ENCODE peak calls at places on chromosomes 5 and 9, in eight cellular contexts. One of them, this sample, is unnamed.
A peak's percentile ranks its signal among the peaks of the same experiment; 100 is the strongest.

GRCh38 chr5:431001-431710 is 11.8 kb upstream of the EXOC3 start:
- DNase-seq in tibial artery: no peak
- DNase-seq in AG09309: no peak
- DNase-seq in OCI-LY7: peak; percentile 50
- DNase-seq in AG04450: no peak
- DNase-seq in lower leg skin: no peak
- DNase-seq in fibroblast of mammary gland: peak; percentile 45
- DNase-seq in transverse colon: peak; percentile 69
- DNase-seq in this sample: no peak

GRCh38 chr5:173318881-173319609 is 9.2 kb downstream of the STC2 start:
- DNase-seq in fibroblast of mammary gland: no peak
- DNase-seq in AG09309: no peak
- DNase-seq in AG04450: no peak
- DNase-seq in transverse colon: no peak
- DNase-seq in lower leg skin: no peak
- DNase-seq in tibial artery: no peak
- DNase-seq in OCI-LY7: no peak
- DNase-seq in this sample: no peak

GRCh38 chr5:62083661-62084060 is 222.3 kb upstream of the KIF2A start:
- DNase-seq in transverse colon: no peak
- DNase-seq in AG04450: no peak
- DNase-seq in OCI-LY7: no peak
- DNase-seq in lower leg skin: no peak
- DNase-seq in AG09309: no peak
- DNase-seq in fibroblast of mammary gland: no peak
- DNase-seq in tibial artery: no peak
- DNase-seq in this sample: no peak

GRCh38 chr9:15158019-15158418 is 149.0 kb downstream of the TTC39B start:
- DNase-seq in OCI-LY7: no peak
- DNase-seq in fibroblast of mammary gland: no peak
- DNase-seq in lower leg skin: no peak
- DNase-seq in AG04450: no peak
- DNase-seq in transverse colon: no peak
- DNase-seq in tibial artery: no peak
- DNase-seq in AG09309: no peak
- DNase-seq in this sample: no peak

GRCh38 chr5:135356522-135357318 is 42.3 kb downstream of the MACROH2A1 start:
- DNase-seq in AG04450: no peak
- DNase-seq in lower leg skin: peak; percentile 58
- DNase-seq in transverse colon: peak; percentile 85
- DNase-seq in tibial artery: peak; percentile 80
- DNase-seq in fibroblast of mammary gland: peak; percentile 80
- DNase-seq in AG09309: no peak
- DNase-seq in OCI-LY7: no peak
- DNase-seq in this sample: peak; percentile 43

GRCh38 chr9:96246267-96246671 is 55.7 kb downstream of the HSD17B3 start:
- DNase-seq in OCI-LY7: no peak
- DNase-seq in lower leg skin: no peak
- DNase-seq in tibial artery: no peak
- DNase-seq in AG09309: no peak
- DNase-seq in fibroblast of mammary gland: no peak
- DNase-seq in transverse colon: no peak
- DNase-seq in AG04450: no peak
- DNase-seq in this sample: peak; percentile 77

GRCh38 chr9:134230942-134231325 is 66.6 kb upstream of the RNU6ATAC start:
- DNase-seq in transverse colon: no peak
- DNase-seq in fibroblast of mammary gland: no peak
- DNase-seq in AG04450: no peak
- DNase-seq in OCI-LY7: no peak
- DNase-seq in AG09309: no peak
- DNase-seq in tibial artery: no peak
- DNase-seq in lower leg skin: no peak
- DNase-seq in this sample: no peak

GRCh38 chr5:67202830-67203229 is 6.2 kb upstream of the CD180 start:
- DNase-seq in AG04450: no peak
- DNase-seq in lower leg skin: no peak
- DNase-seq in OCI-LY7: no peak
- DNase-seq in tibial artery: no peak
- DNase-seq in transverse colon: no peak
- DNase-seq in fibroblast of mammary gland: no peak
- DNase-seq in AG09309: no peak
- DNase-seq in this sample: no peak

GRCh38 chr9:31736581-31737179 is 647.8 kb upstream of the ACO1 start:
- DNase-seq in AG04450: no peak
- DNase-seq in AG09309: no peak
- DNase-seq in transverse colon: no peak
- DNase-seq in fibroblast of mammary gland: no peak
- DNase-seq in tibial artery: no peak
- DNase-seq in OCI-LY7: no peak
- DNase-seq in lower leg skin: no peak
- DNase-seq in this sample: no peak

GRCh38 chr5:36079200-36079761 is 12.6 kb upstream of the UGT3A2 start:
- DNase-seq in transverse colon: no peak
- DNase-seq in tibial artery: no peak
- DNase-seq in fibroblast of mammary gland: peak; percentile 51
- DNase-seq in OCI-LY7: peak; percentile 63
- DNase-seq in AG09309: no peak
- DNase-seq in lower leg skin: no peak
- DNase-seq in AG04450: peak; percentile 10
- DNase-seq in this sample: peak; percentile 42

GRCh38 chr5:3277590-3278196 is 317.9 kb upstream of the IRX1 start:
- DNase-seq in tibial artery: no peak
- DNase-seq in transverse colon: no peak
- DNase-seq in OCI-LY7: no peak
- DNase-seq in AG04450: no peak
- DNase-seq in AG09309: no peak
- DNase-seq in fibroblast of mammary gland: no peak
- DNase-seq in lower leg skin: no peak
- DNase-seq in this sample: no peak

GRCh38 chr5:56088431-56088949 is 93.7 kb upstream of the IL6ST start:
- DNase-seq in OCI-LY7: no peak
- DNase-seq in AG09309: no peak
- DNase-seq in tibial artery: no peak
- DNase-seq in fibroblast of mammary gland: peak; percentile 59
- DNase-seq in AG04450: no peak
- DNase-seq in transverse colon: no peak
- DNase-seq in lower leg skin: no peak
- DNase-seq in this sample: no peak

GRCh38 chr9:15541862-15542261 is 11.0 kb upstream of the CCDC171 start:
- DNase-seq in AG09309: no peak
- DNase-seq in fibroblast of mammary gland: no peak
- DNase-seq in transverse colon: no peak
- DNase-seq in OCI-LY7: no peak
- DNase-seq in AG04450: no peak
- DNase-seq in lower leg skin: no peak
- DNase-seq in tibial artery: no peak
- DNase-seq in this sample: no peak

GRCh38 chr5:128736567-128736966 is 198.5 kb upstream of the FBN2 start:
- DNase-seq in fibroblast of mammary gland: no peak
- DNase-seq in tibial artery: no peak
- DNase-seq in lower leg skin: no peak
- DNase-seq in AG09309: no peak
- DNase-seq in transverse colon: peak; percentile 10
- DNase-seq in OCI-LY7: no peak
- DNase-seq in AG04450: no peak
- DNase-seq in this sample: no peak

GRCh38 chr5:40437452-40437861 is 242.3 kb upstream of the PTGER4 start:
- DNase-seq in OCI-LY7: no peak
- DNase-seq in tibial artery: no peak
- DNase-seq in AG04450: no peak
- DNase-seq in lower leg skin: no peak
- DNase-seq in AG09309: peak; percentile 50
- DNase-seq in transverse colon: peak; percentile 29
- DNase-seq in fibroblast of mammary gland: peak; percentile 91
- DNase-seq in this sample: no peak

GRCh38 chr5:84885479-84886258 is 501.0 kb upstream of the EDIL3 start:
- DNase-seq in tibial artery: no peak
- DNase-seq in lower leg skin: no peak
- DNase-seq in AG09309: no peak
- DNase-seq in transverse colon: no peak
- DNase-seq in fibroblast of mammary gland: peak; percentile 51
- DNase-seq in OCI-LY7: no peak
- DNase-seq in AG04450: peak; percentile 51
- DNase-seq in this sample: no peak

GRCh38 chr5:61162832-61163567 is 732 bp upstream of the SMIM15 start:
- DNase-seq in transverse colon: peak; percentile 23
- DNase-seq in AG04450: no peak
- DNase-seq in lower leg skin: no peak
- DNase-seq in fibroblast of mammary gland: peak; percentile 33
- DNase-seq in tibial artery: no peak
- DNase-seq in AG09309: no peak
- DNase-seq in OCI-LY7: no peak
- DNase-seq in this sample: peak; percentile 30

GRCh38 chr5:1763960-1764605 is 35.6 kb downstream of the MRPL36 start:
- DNase-seq in fibroblast of mammary gland: no peak
- DNase-seq in OCI-LY7: no peak
- DNase-seq in lower leg skin: no peak
- DNase-seq in transverse colon: no peak
- DNase-seq in tibial artery: peak; percentile 14
- DNase-seq in AG04450: no peak
- DNase-seq in AG09309: no peak
- DNase-seq in this sample: peak; percentile 4

GRCh38 chr5:6236170-6236793 is 142.1 kb downstream of the MED10 start:
- DNase-seq in lower leg skin: no peak
- DNase-seq in tibial artery: no peak
- DNase-seq in AG09309: no peak
- DNase-seq in AG04450: no peak
- DNase-seq in OCI-LY7: no peak
- DNase-seq in transverse colon: no peak
- DNase-seq in fibroblast of mammary gland: no peak
- DNase-seq in this sample: no peak

GRCh38 chr9:14750871-14751270 is 28.3 kb upstream of the CER1 start:
- DNase-seq in fibroblast of mammary gland: peak; percentile 14
- DNase-seq in AG09309: no peak
- DNase-seq in OCI-LY7: no peak
- DNase-seq in tibial artery: no peak
- DNase-seq in lower leg skin: no peak
- DNase-seq in AG04450: no peak
- DNase-seq in transverse colon: no peak
- DNase-seq in this sample: no peak

GRCh38 chr9:75974006-75974766 is 83.7 kb downstream of the PCSK5 start:
- DNase-seq in AG04450: no peak
- DNase-seq in OCI-LY7: no peak
- DNase-seq in fibroblast of mammary gland: no peak
- DNase-seq in transverse colon: no peak
- DNase-seq in AG09309: peak; percentile 16
- DNase-seq in lower leg skin: no peak
- DNase-seq in tibial artery: no peak
- DNase-seq in this sample: no peak

GRCh38 chr5:160158087-160158486 is 38.8 kb upstream of the PWWP2A start:
- DNase-seq in OCI-LY7: peak; percentile 28
- DNase-seq in fibroblast of mammary gland: no peak
- DNase-seq in AG09309: no peak
- DNase-seq in tibial artery: no peak
- DNase-seq in AG04450: no peak
- DNase-seq in lower leg skin: no peak
- DNase-seq in transverse colon: no peak
- DNase-seq in this sample: no peak
- TF ChIP-seq CTCF in OCI-LY7: peak; percentile 30
- TF ChIP-seq CTCF in fibroblast of mammary gland: no peak
- TF ChIP-seq CTCF in AG09309: no peak
- TF ChIP-seq CTCF in tibial artery: no peak
- TF ChIP-seq CTCF in AG04450: no peak
- TF ChIP-seq CTCF in lower leg skin: no peak
- TF ChIP-seq CTCF in transverse colon: no peak
- TF ChIP-seq CTCF in this sample: no peak

DNA sequence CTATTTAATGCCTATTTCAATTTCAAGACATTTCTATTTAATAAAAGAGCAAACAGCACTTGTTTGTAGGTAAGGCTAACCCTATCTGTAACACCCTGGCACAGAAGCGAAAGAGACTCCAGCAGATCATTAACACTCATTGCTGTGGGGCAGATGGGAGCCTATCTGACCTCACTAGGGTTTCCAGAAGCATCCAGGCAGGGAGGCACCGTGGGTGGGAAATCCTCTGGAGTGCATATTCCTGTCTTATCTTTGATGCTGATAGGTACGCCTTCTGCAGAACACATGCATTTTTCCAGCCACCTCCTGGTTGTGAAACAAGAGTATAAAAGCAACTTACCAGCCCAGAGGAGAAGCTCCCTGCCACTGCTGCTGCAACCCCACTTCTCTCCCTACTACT is 233.7 kb downstream of the GLIS3 start:
- DNase-seq in lower leg skin: no peak
- DNase-seq in fibroblast of mammary gland: no peak
- DNase-seq in AG09309: no peak
- DNase-seq in AG04450: no peak
- DNase-seq in tibial artery: no peak
- DNase-seq in OCI-LY7: no peak
- DNase-seq in transverse colon: no peak
- DNase-seq in this sample: peak; percentile 27
- H3K4me3 ChIP-seq in lower leg skin: no peak overlapping the region
- H3K4me3 ChIP-seq in fibroblast of mammary gland: no peak overlapping the region
- H3K4me3 ChIP-seq in AG09309: no peak overlapping the region
- H3K4me3 ChIP-seq in AG04450: no peak overlapping the region
- H3K4me3 ChIP-seq in tibial artery: no peak overlapping the region
- H3K4me3 ChIP-seq in OCI-LY7: no peak overlapping the region
- H3K4me3 ChIP-seq in transverse colon: no peak overlapping the region
- H3K4me3 ChIP-seq in this sample: no peak overlapping the region

GRCh38 chr5:120683580-120683979 is 219.5 kb downstream of the PRR16 start:
- DNase-seq in lower leg skin: no peak
- DNase-seq in AG09309: no peak
- DNase-seq in AG04450: no peak
- DNase-seq in OCI-LY7: no peak
- DNase-seq in transverse colon: no peak
- DNase-seq in tibial artery: no peak
- DNase-seq in fibroblast of mammary gland: no peak
- DNase-seq in this sample: no peak

GRCh38 chr5:120684213-120684612 is 220.1 kb downstream of the PRR16 start:
- DNase-seq in lower leg skin: no peak
- DNase-seq in tibial artery: no peak
- DNase-seq in AG04450: no peak
- DNase-seq in transverse colon: no peak
- DNase-seq in AG09309: no peak
- DNase-seq in fibroblast of mammary gland: peak; percentile 28
- DNase-seq in OCI-LY7: no peak
- DNase-seq in this sample: no peak

GRCh38 chr5:120682851-120683250 is 218.8 kb downstream of the PRR16 start:
- DNase-seq in OCI-LY7: no peak
- DNase-seq in tibial artery: no peak
- DNase-seq in AG09309: peak; percentile 33
- DNase-seq in transverse colon: no peak
- DNase-seq in lower leg skin: no peak
- DNase-seq in AG04450: no peak
- DNase-seq in fibroblast of mammary gland: peak; percentile 36
- DNase-seq in this sample: no peak

GRCh38 chr5:120690621-120691407 is 226.7 kb downstream of the PRR16 start:
- DNase-seq in tibial artery: no peak
- DNase-seq in AG04450: no peak
- DNase-seq in lower leg skin: no peak
- DNase-seq in fibroblast of mammary gland: no peak
- DNase-seq in AG09309: no peak
- DNase-seq in OCI-LY7: no peak
- DNase-seq in transverse colon: no peak
- DNase-seq in this sample: no peak

GRCh38 chr5:120684749-120685415 is 220.8 kb downstream of the PRR16 start:
- DNase-seq in AG04450: no peak
- DNase-seq in transverse colon: no peak
- DNase-seq in lower leg skin: no peak
- DNase-seq in OCI-LY7: peak; percentile 2
- DNase-seq in tibial artery: no peak
- DNase-seq in fibroblast of mammary gland: peak; percentile 11
- DNase-seq in AG09309: no peak
- DNase-seq in this sample: no peak
- TF ChIP-seq CTCF in AG04450: peak; percentile 43
- TF ChIP-seq CTCF in transverse colon: no peak
- TF ChIP-seq CTCF in lower leg skin: no peak
- TF ChIP-seq CTCF in OCI-LY7: peak; percentile 54
- TF ChIP-seq CTCF in tibial artery: no peak
- TF ChIP-seq CTCF in fibroblast of mammary gland: peak; percentile 26
- TF ChIP-seq CTCF in AG09309: peak; percentile 37
- TF ChIP-seq CTCF in this sample: no peak

GRCh38 chr5:142025637-142026036 is 12.8 kb upstream of the GNPDA1 start:
- DNase-seq in transverse colon: no peak
- DNase-seq in OCI-LY7: no peak
- DNase-seq in AG04450: no peak
- DNase-seq in lower leg skin: no peak
- DNase-seq in fibroblast of mammary gland: no peak
- DNase-seq in AG09309: no peak
- DNase-seq in tibial artery: no peak
- DNase-seq in this sample: no peak
- H3K4me3 ChIP-seq in transverse colon: no peak overlapping the region
- H3K4me3 ChIP-seq in OCI-LY7: peak overlapping the region; percentile 61
- H3K4me3 ChIP-seq in AG04450: no peak overlapping the region
- H3K4me3 ChIP-seq in lower leg skin: no peak overlapping the region
- H3K4me3 ChIP-seq in fibroblast of mammary gland: peak overlapping the region; percentile 64
- H3K4me3 ChIP-seq in AG09309: no peak overlapping the region
- H3K4me3 ChIP-seq in tibial artery: peak overlapping the region; percentile 51
- H3K4me3 ChIP-seq in this sample: no peak overlapping the region